ENCODE peak calls at places on chromosome 19, in seven cellular contexts. N is heart right ventricle, B is pancreas, Q is left ventricle myocardium inferior, F is astrocyte of the cerebellum, W is colonic mucosa, R is lower leg skin. E is an unnamed sample.

GRCh38 chr19:10419646-10420443 is 493 bp upstream of the PDE4A start:
- DNase-seq in N (no peak), B (no peak), Q (no peak), F (no peak), W (no peak), R (no peak), E (peak; percentile 80)

GRCh38 chr19:3387645-3388589 is 21.5 kb downstream of the NFIC start:
- DNase-seq in N (peak; percentile 88), B (peak; percentile 95), Q (peak; percentile 87), F (no peak), W (peak; percentile 92), R (peak; percentile 70), E (peak; percentile 53)

GRCh38 chr19:1929051-1929742 is 11.8 kb upstream of the CSNK1G2 start:
- DNase-seq in N (peak; percentile 83), B (peak; percentile 61), Q (peak; percentile 81), F (no peak), W (peak; percentile 85), R (peak; percentile 60), E (peak; percentile 63)

GRCh38 chr19:41409288-41409687 is 11.7 kb downstream of the BCKDHA start:
- DNase-seq in N (no peak), B (peak; percentile 80), Q (no peak), F (no peak), W (peak; percentile 55), R (no peak), E (peak; percentile 25)

GRCh38 chr19:45975296-45975695 is 1.6 kb upstream of the NOVA2 start:
- DNase-seq in N (no peak), B (no peak), Q (no peak), F (no peak), W (no peak), R (no peak), E (no peak)

GRCh38 chr19:4682417-4683200 is 12.5 kb upstream of the MYDGF start:
- DNase-seq in N (no peak), B (no peak), Q (no peak), F (no peak), W (no peak), R (no peak), E (no peak)

GRCh38 chr19:32675720-32676185 is at the start of gene RGS9BP:
- DNase-seq in N (peak; percentile 90), B (peak; percentile 63), Q (peak; percentile 89), F (no peak), W (peak; percentile 86), R (peak; percentile 75), E (peak; percentile 59)

GRCh38 chr19:14580623-14581237 is 2.2 kb upstream of the CLEC17A start:
- DNase-seq in N (no peak), B (no peak), Q (no peak), F (no peak), W (no peak), R (no peak), E (no peak)

GRCh38 chr19:18769989-18770528 is 21.0 kb downstream of the COMP start:
- DNase-seq in N (no peak), B (no peak), Q (no peak), F (no peak), W (no peak), R (no peak), E (no peak)
- TF ChIP-seq CTCF in N (no peak), B (no peak), Q (no peak), F (no peak), W (no peak), R (no peak), E (no peak)

DNA sequence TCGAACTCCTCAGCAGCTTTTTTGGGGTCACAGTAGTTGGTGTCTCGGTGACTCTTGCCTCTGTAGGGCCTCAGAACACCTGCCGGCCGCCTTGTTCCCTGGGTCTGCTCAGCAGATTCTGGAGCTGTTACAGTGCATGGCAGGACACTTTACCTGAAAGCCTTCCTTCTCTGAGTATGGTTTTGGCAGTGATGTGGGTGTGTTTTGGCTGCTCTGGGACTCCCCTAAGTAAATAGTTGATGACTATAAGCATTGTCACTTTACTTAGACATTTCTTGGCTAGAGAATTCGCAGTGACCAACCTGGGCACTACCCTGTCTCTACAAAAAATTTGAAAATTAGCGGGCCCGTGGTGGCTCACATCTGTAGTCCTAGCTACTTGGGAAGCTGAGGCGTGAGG is 7.0 kb downstream of the MAU2 start:
- DNase-seq in N (no peak), B (no peak), Q (no peak), F (no peak), W (no peak), R (no peak), E (no peak)
- H3K4me3 ChIP-seq in N (no peak overlapping the region), B (no peak overlapping the region), Q (no peak overlapping the region), F (no peak overlapping the region), W (no peak overlapping the region), R (no peak overlapping the region), E (no peak overlapping the region)

DNA sequence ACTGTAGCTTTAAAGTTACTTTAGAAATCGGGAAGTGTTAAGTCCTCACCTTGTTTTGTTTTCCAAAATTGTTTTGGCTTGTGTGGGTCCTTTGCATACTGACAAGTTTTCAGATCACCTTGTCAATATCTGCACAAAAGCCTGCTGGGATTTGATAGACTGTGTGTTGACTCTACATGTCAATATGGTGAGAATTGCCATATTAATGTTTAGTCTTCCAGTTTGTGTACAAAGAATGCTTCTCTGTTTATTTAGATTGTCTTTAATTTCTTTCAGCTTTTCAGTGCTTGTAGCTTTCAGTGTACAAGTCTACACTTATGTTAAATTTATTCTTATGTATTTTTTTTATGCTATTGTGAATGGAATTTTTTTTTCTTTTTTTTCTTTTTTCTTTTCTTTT is 50.2 kb downstream of the SIPA1L3 start:
- DNase-seq in N (no peak), B (no peak), Q (no peak), F (no peak), W (no peak), R (no peak), E (no peak)
- TF ChIP-seq CTCF in N (no peak), B (no peak), Q (no peak), F (no peak), W (no peak), R (no peak), E (no peak)

DNA sequence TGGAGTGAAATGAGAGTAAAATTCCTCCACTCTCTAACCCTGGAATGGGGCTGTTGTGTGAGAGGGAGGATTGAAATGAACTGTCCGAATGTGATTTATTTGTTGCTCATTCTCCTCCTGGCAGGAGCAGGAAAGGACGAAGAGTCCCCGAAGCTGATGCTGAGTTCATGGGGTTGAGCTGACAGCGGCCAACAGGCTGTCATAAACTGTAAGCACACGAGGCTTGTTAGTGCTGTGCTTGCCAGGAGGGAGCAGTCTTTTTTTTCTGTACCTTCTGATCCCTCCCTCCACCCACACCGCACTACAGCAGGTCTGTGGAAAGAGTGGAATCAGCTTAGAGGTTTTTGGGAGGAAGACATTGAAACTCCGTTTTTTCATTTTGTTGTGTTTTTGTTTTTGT is 33.0 kb upstream of the ZNF331 start:
- DNase-seq in N (no peak), B (no peak), Q (no peak), F (no peak), W (no peak), R (no peak), E (no peak)
- H3K4me3 ChIP-seq in N (peak overlapping the region; percentile 41), B (no peak overlapping the region), Q (peak overlapping the region; percentile 51), F (no peak overlapping the region), W (no peak overlapping the region), R (no peak overlapping the region), E (no peak overlapping the region)

GRCh38 chr19:44002566-44003460 is at the start of gene ZNF230:
- DNase-seq in N (peak; percentile 81), B (peak; percentile 92), Q (peak; percentile 86), F (peak; percentile 91), W (peak; percentile 95), R (peak; percentile 94), E (peak; percentile 93)
- TF ChIP-seq CTCF in N (no peak), B (no peak), Q (no peak), F (no peak), W (no peak), R (no peak), E (no peak)

DNA sequence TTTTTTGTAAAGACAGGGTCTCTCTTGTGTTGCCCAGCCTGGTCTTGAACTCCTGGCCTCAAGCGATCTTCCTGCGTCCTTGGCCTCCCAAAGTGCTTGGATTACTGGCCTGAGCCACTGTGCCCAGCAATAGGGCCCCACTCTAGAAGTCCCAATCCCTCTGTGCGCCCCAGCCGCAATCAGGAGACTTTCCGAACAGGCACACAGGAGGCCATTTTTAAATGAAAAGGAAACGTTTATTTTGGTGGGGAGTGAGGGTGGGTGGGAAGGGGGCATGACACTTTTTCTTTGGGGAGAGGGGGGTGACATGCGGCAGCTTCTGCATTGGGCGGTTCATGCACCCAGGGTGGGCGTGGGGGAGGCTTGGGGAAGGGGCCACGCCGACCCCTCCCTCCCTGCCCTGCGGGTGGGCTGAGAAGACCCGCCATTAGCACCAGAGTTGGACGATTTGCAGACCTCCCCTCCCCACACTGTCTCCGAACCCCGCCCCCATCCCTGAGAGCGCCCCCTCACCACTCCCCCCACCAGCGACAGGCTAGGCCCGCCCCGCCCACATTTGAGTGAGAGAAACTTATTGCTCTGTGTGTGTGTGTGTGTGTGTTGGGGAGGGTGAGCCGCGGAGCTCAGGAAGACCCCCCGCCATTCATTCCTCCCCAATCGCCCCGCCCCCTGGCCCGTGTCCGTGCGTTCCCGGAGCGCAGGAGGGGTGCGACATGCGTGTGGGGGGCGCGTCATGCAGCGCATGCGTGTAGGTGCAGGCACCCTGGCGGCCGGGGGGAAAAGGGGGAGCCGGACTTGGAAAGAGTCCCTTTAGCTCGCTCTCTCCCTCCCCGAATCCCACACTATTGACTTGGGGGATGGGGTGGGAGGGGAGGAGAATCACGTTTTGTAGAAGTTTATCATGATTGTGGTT is 17.2 kb downstream of the KCNC3 start:
- DNase-seq in N (no peak), B (no peak), Q (no peak), F (no peak), W (no peak), R (no peak), E (no peak)
- H3K4me3 ChIP-seq in N (peak overlapping the region; percentile 26), B (no peak overlapping the region), Q (peak overlapping the region; percentile 36), F (no peak overlapping the region), W (no peak overlapping the region), R (no peak overlapping the region), E (no peak overlapping the region)

E was measured in astrocyte of the spinal cord.